ENCODE peak calls at places on chromosomes 2 and 18, in ten cellular contexts. One of them, this sample, is unnamed.

GRCh38 chr18:10169064-10169562 is 255.3 kb downstream of the VAPA start:
- DNase-seq in T47D: no peak
- DNase-seq in heart left ventricle: no peak
- DNase-seq in pulmonary artery endothelial cell: peak; percentile 52
- DNase-seq in transverse colon: no peak
- DNase-seq in GM12864: no peak
- DNase-seq in endothelial cell: no peak
- DNase-seq in left cardiac atrium: no peak
- DNase-seq in DMS153: peak; percentile 50
- DNase-seq in M059J: no peak
- DNase-seq in this sample: no peak

GRCh38 chr2:163730556-163730955 is 5.3 kb downstream of the FIGN start:
- DNase-seq in DMS153: no peak
- DNase-seq in transverse colon: no peak
- DNase-seq in M059J: no peak
- DNase-seq in left cardiac atrium: no peak
- DNase-seq in endothelial cell: no peak
- DNase-seq in heart left ventricle: no peak
- DNase-seq in T47D: no peak
- DNase-seq in pulmonary artery endothelial cell: no peak
- DNase-seq in GM12864: no peak
- DNase-seq in this sample: no peak

GRCh38 chr18:53191634-53192033 is 851.6 kb downstream of the DCC start:
- DNase-seq in M059J: no peak
- DNase-seq in transverse colon: no peak
- DNase-seq in DMS153: no peak
- DNase-seq in pulmonary artery endothelial cell: no peak
- DNase-seq in endothelial cell: no peak
- DNase-seq in GM12864: no peak
- DNase-seq in left cardiac atrium: no peak
- DNase-seq in T47D: no peak
- DNase-seq in heart left ventricle: no peak
- DNase-seq in this sample: no peak

GRCh38 chr18:27808678-27809077 is 368.3 kb downstream of the CDH2 start:
- DNase-seq in endothelial cell: no peak
- DNase-seq in heart left ventricle: no peak
- DNase-seq in pulmonary artery endothelial cell: no peak
- DNase-seq in GM12864: no peak
- DNase-seq in T47D: no peak
- DNase-seq in transverse colon: no peak
- DNase-seq in M059J: peak; percentile 30
- DNase-seq in DMS153: no peak
- DNase-seq in left cardiac atrium: no peak
- DNase-seq in this sample: no peak

GRCh38 chr2:127951031-127951430 is 65.3 kb upstream of the AMMECR1L start:
- DNase-seq in T47D: no peak
- DNase-seq in M059J: no peak
- DNase-seq in transverse colon: no peak
- DNase-seq in DMS153: no peak
- DNase-seq in heart left ventricle: no peak
- DNase-seq in pulmonary artery endothelial cell: no peak
- DNase-seq in GM12864: no peak
- DNase-seq in left cardiac atrium: no peak
- DNase-seq in endothelial cell: no peak
- DNase-seq in this sample: no peak

GRCh38 chr2:210172219-210172575 is 988 bp upstream of the KANSL1L start:
- DNase-seq in GM12864: no peak
- DNase-seq in pulmonary artery endothelial cell: no peak
- DNase-seq in M059J: no peak
- DNase-seq in DMS153: no peak
- DNase-seq in left cardiac atrium: no peak
- DNase-seq in heart left ventricle: no peak
- DNase-seq in endothelial cell: no peak
- DNase-seq in T47D: no peak
- DNase-seq in transverse colon: no peak
- DNase-seq in this sample: no peak

GRCh38 chr2:233029321-233029720 is 3.2 kb upstream of the NEU2 start:
- DNase-seq in DMS153: no peak
- DNase-seq in T47D: no peak
- DNase-seq in GM12864: no peak
- DNase-seq in M059J: peak; percentile 48
- DNase-seq in heart left ventricle: no peak
- DNase-seq in pulmonary artery endothelial cell: no peak
- DNase-seq in endothelial cell: no peak
- DNase-seq in transverse colon: no peak
- DNase-seq in left cardiac atrium: no peak
- DNase-seq in this sample: no peak

GRCh38 chr18:31430554-31430953 is 17.0 kb upstream of the DSG3 start:
- DNase-seq in transverse colon: no peak
- DNase-seq in M059J: no peak
- DNase-seq in pulmonary artery endothelial cell: no peak
- DNase-seq in left cardiac atrium: no peak
- DNase-seq in heart left ventricle: no peak
- DNase-seq in GM12864: no peak
- DNase-seq in endothelial cell: no peak
- DNase-seq in T47D: no peak
- DNase-seq in DMS153: no peak
- DNase-seq in this sample: no peak

GRCh38 chr2:179275280-179276013 is 10.8 kb upstream of the SESTD1 start:
- DNase-seq in heart left ventricle: no peak
- DNase-seq in T47D: no peak
- DNase-seq in M059J: no peak
- DNase-seq in pulmonary artery endothelial cell: no peak
- DNase-seq in GM12864: no peak
- DNase-seq in left cardiac atrium: no peak
- DNase-seq in DMS153: no peak
- DNase-seq in transverse colon: no peak
- DNase-seq in endothelial cell: no peak
- DNase-seq in this sample: no peak

GRCh38 chr2:109098251-109098920 is 30.6 kb upstream of the SH3RF3 start:
- DNase-seq in GM12864: no peak
- DNase-seq in pulmonary artery endothelial cell: peak; percentile 60
- DNase-seq in transverse colon: no peak
- DNase-seq in M059J: peak; percentile 47
- DNase-seq in DMS153: no peak
- DNase-seq in heart left ventricle: no peak
- DNase-seq in T47D: no peak
- DNase-seq in endothelial cell: no peak
- DNase-seq in left cardiac atrium: no peak
- DNase-seq in this sample: no peak

This sample was measured in tibial artery.